ENCODE peak calls at places on chromosome 12, in four cellular contexts. One of them, this sample, is unnamed.

GRCh38 chr12:132065203-132065602 is 78.9 kb downstream of the DDX51 start:
- DNase-seq in HCT116: no peak
- DNase-seq in SK-N-SH: no peak
- DNase-seq in K562: no peak
- DNase-seq in this sample: no peak

GRCh38 chr12:55724226-55724939 is 4.2 kb downstream of the RDH5 start:
- DNase-seq in K562: peak; percentile 51
- DNase-seq in SK-N-SH: peak; percentile 71
- DNase-seq in HCT116: no peak
- DNase-seq in this sample: no peak

GRCh38 chr12:25994252-25994651 is 35.8 kb downstream of the RASSF8 start:
- DNase-seq in K562: no peak
- DNase-seq in SK-N-SH: no peak
- DNase-seq in HCT116: no peak
- DNase-seq in this sample: no peak

GRCh38 chr12:114903394-114903748 is 219.4 kb upstream of the TBX3 start:
- DNase-seq in HCT116: no peak
- DNase-seq in SK-N-SH: no peak
- DNase-seq in K562: no peak
- DNase-seq in this sample: no peak

GRCh38 chr12:69655616-69656336 is 43.3 kb downstream of the BEST3 start:
- DNase-seq in SK-N-SH: no peak
- DNase-seq in K562: no peak
- DNase-seq in HCT116: no peak
- DNase-seq in this sample: no peak

GRCh38 chr12:98828802-98829600 is 183.9 kb downstream of the APAF1 start:
- DNase-seq in HCT116: no peak
- DNase-seq in K562: no peak
- DNase-seq in SK-N-SH: no peak
- DNase-seq in this sample: no peak

GRCh38 chr12:132433641-132434395 is 56.1 kb upstream of the FBRSL1 start:
- DNase-seq in SK-N-SH: peak; percentile 51
- DNase-seq in HCT116: no peak
- DNase-seq in K562: no peak
- DNase-seq in this sample: no peak

GRCh38 chr12:4881665-4882064 is 28.0 kb upstream of the KCNA1 start:
- DNase-seq in HCT116: no peak
- DNase-seq in SK-N-SH: no peak
- DNase-seq in K562: no peak
- DNase-seq in this sample: no peak

GRCh38 chr12:57008113-57008687 is 1.9 kb upstream of the ZBTB39 start:
- DNase-seq in SK-N-SH: peak; percentile 72
- DNase-seq in K562: no peak
- DNase-seq in HCT116: peak; percentile 52
- DNase-seq in this sample: peak; percentile 54

GRCh38 chr12:39490500-39491276 is 47.8 kb upstream of the KIF21A start:
- DNase-seq in HCT116: no peak
- DNase-seq in SK-N-SH: no peak
- DNase-seq in K562: no peak
- DNase-seq in this sample: no peak

GRCh38 chr12:20367731-20368652 is at the start of gene PDE3A:
- DNase-seq in K562: no peak
- DNase-seq in HCT116: peak; percentile 39
- DNase-seq in SK-N-SH: peak; percentile 80
- DNase-seq in this sample: no peak

GRCh38 chr12:118376089-118377004 is at the start of gene SUDS3:
- DNase-seq in SK-N-SH: peak; percentile 90
- DNase-seq in K562: peak; percentile 78
- DNase-seq in HCT116: peak; percentile 67
- DNase-seq in this sample: peak; percentile 83

GRCh38 chr12:33486058-33486457 is 46.4 kb upstream of the SYT10 start:
- DNase-seq in HCT116: no peak
- DNase-seq in K562: no peak
- DNase-seq in SK-N-SH: no peak
- DNase-seq in this sample: no peak

GRCh38 chr12:28222081-28222700 is 31.9 kb downstream of the CCDC91 start:
- DNase-seq in SK-N-SH: no peak
- DNase-seq in K562: no peak
- DNase-seq in HCT116: no peak
- DNase-seq in this sample: no peak

GRCh38 chr12:2390133-2390532 is 337.3 kb downstream of the CACNA1C start:
- DNase-seq in HCT116: no peak
- DNase-seq in K562: no peak
- DNase-seq in SK-N-SH: no peak
- DNase-seq in this sample: no peak

GRCh38 chr12:120346681-120347080 is 19.1 kb upstream of the PLA2G1B start:
- DNase-seq in HCT116: no peak
- DNase-seq in K562: peak; percentile 46
- DNase-seq in SK-N-SH: no peak
- DNase-seq in this sample: no peak

GRCh38 chr12:116975779-116976393 is 65.1 kb downstream of the FBXW8 start:
- DNase-seq in SK-N-SH: no peak
- DNase-seq in HCT116: no peak
- DNase-seq in K562: no peak
- DNase-seq in this sample: no peak

GRCh38 chr12:109734219-109735000 is 20.8 kb downstream of the FAM222A start:
- DNase-seq in SK-N-SH: peak; percentile 62
- DNase-seq in HCT116: no peak
- DNase-seq in K562: no peak
- DNase-seq in this sample: no peak

GRCh38 chr12:26845984-26846383 is 13.0 kb upstream of the ITPR2 start:
- DNase-seq in HCT116: no peak
- DNase-seq in SK-N-SH: peak; percentile 67
- DNase-seq in K562: peak; percentile 56
- DNase-seq in this sample: no peak

GRCh38 chr12:67940780-67941243 is 48.4 kb upstream of the IFNG-AS1 start:
- DNase-seq in HCT116: no peak
- DNase-seq in K562: no peak
- DNase-seq in SK-N-SH: no peak
- DNase-seq in this sample: no peak

GRCh38 chr12:115504241-115504941 is 773.1 kb downstream of the MED13L start:
- DNase-seq in SK-N-SH: no peak
- DNase-seq in K562: no peak
- DNase-seq in HCT116: no peak
- DNase-seq in this sample: no peak

GRCh38 chr12:120238839-120239445 is 26.6 kb downstream of the PXN start:
- DNase-seq in HCT116: no peak
- DNase-seq in K562: no peak
- DNase-seq in SK-N-SH: no peak
- DNase-seq in this sample: no peak

GRCh38 chr12:23140710-23141109 is 515.7 kb downstream of the ETNK1 start:
- DNase-seq in K562: no peak
- DNase-seq in SK-N-SH: no peak
- DNase-seq in HCT116: no peak
- DNase-seq in this sample: no peak

GRCh38 chr12:117762143-117762542 is 206.6 kb downstream of the KSR2 start:
- DNase-seq in HCT116: no peak
- DNase-seq in K562: no peak
- DNase-seq in SK-N-SH: no peak
- DNase-seq in this sample: no peak

GRCh38 chr12:46908236-46908935 is 82.6 kb upstream of the SLC38A4 start:
- DNase-seq in HCT116: no peak
- DNase-seq in K562: no peak
- DNase-seq in SK-N-SH: no peak
- DNase-seq in this sample: no peak

GRCh38 chr12:103462675-103463074 is 33.1 kb downstream of the C12orf42 start:
- DNase-seq in SK-N-SH: no peak
- DNase-seq in K562: no peak
- DNase-seq in HCT116: no peak
- DNase-seq in this sample: no peak

GRCh38 chr12:52454411-52455201 is 2.7 kb upstream of the KRT6B start:
- DNase-seq in K562: no peak
- DNase-seq in SK-N-SH: no peak
- DNase-seq in HCT116: peak; percentile 28
- DNase-seq in this sample: peak; percentile 70

GRCh38 chr12:56387152-56387551 is 24.5 kb upstream of the APOF start:
- DNase-seq in SK-N-SH: no peak
- DNase-seq in HCT116: no peak
- DNase-seq in K562: no peak
- DNase-seq in this sample: no peak

GRCh38 chr12:53044896-53045571 is 4.8 kb upstream of the TNS2 start:
- DNase-seq in SK-N-SH: no peak
- DNase-seq in HCT116: no peak
- DNase-seq in K562: no peak
- DNase-seq in this sample: no peak

GRCh38 chr12:50734409-50735263 is 29.3 kb upstream of the ATF1 start:
- DNase-seq in K562: peak; percentile 26
- DNase-seq in HCT116: peak; percentile 6
- DNase-seq in SK-N-SH: peak; percentile 63
- DNase-seq in this sample: peak; percentile 12

GRCh38 chr12:91105807-91106206 is 5.5 kb downstream of the LUM start:
- DNase-seq in HCT116: no peak
- DNase-seq in SK-N-SH: no peak
- DNase-seq in K562: no peak
- DNase-seq in this sample: no peak

GRCh38 chr12:21989819-21990412 is 48.7 kb upstream of the ABCC9 start:
- DNase-seq in HCT116: peak; percentile 13
- DNase-seq in K562: no peak
- DNase-seq in SK-N-SH: peak; percentile 33
- DNase-seq in this sample: no peak
- TF ChIP-seq SIN3A in HCT116: no peak
- TF ChIP-seq SIN3A in K562: no peak
- TF ChIP-seq SIN3A in SK-N-SH: no peak
- TF ChIP-seq SIN3A in this sample: no peak

GRCh38 chr12:108063192-108063591 is 65.9 kb upstream of the WSCD2 start:
- DNase-seq in HCT116: peak; percentile 35
- DNase-seq in SK-N-SH: no peak
- DNase-seq in K562: peak; percentile 51
- DNase-seq in this sample: peak; percentile 0
- TF ChIP-seq CTCF in HCT116: peak; percentile 65
- TF ChIP-seq CTCF in SK-N-SH: peak; percentile 39
- TF ChIP-seq CTCF in K562: peak; percentile 80
- TF ChIP-seq CTCF in this sample: peak; percentile 50

DNA sequence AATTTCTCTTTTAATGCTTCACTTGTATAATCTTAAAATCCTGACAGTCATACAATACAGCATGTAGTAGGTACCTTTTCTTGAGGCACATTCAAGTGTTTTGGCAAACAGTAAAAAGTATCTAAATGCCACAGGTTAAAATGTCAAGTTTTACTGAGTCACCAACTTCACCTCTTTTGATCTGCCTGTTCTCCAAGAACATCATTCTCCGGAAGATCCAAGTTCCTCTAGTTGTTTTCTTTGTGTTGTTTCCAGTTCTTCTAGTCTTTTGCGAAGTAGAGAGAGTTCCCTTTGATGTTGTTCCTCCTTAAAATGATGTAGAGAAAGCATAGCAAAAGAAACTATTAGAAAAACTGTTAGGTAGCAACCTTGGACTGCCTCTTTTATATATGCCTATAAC is 151.1 kb downstream of the CEP83 start:
- DNase-seq in SK-N-SH: no peak
- DNase-seq in HCT116: no peak
- DNase-seq in K562: no peak
- DNase-seq in this sample: no peak
- H3K36me3 ChIP-seq in SK-N-SH: peaks cover 29% of the 10 kb centered on the region
- H3K36me3 ChIP-seq in HCT116: no peaks in the 10 kb centered on the region
- H3K36me3 ChIP-seq in K562: peaks cover 71% of the 10 kb centered on the region
- H3K36me3 ChIP-seq in this sample: peaks cover 13% of the 10 kb centered on the region

GRCh38 chr12:62860501-62861156 is 74.3 kb downstream of the PPM1H start:
- DNase-seq in HCT116: no peak
- DNase-seq in SK-N-SH: no peak
- DNase-seq in K562: no peak
- DNase-seq in this sample: no peak
- TF ChIP-seq SIN3A in HCT116: no peak
- TF ChIP-seq SIN3A in SK-N-SH: no peak
- TF ChIP-seq SIN3A in K562: no peak
- TF ChIP-seq SIN3A in this sample: no peak

GRCh38 chr12:124784871-124785572 is 78.6 kb downstream of the SCARB1 start:
- DNase-seq in HCT116: no peak
- DNase-seq in SK-N-SH: no peak
- DNase-seq in K562: no peak
- DNase-seq in this sample: no peak
- TF ChIP-seq CTCF in HCT116: no peak
- TF ChIP-seq CTCF in SK-N-SH: no peak
- TF ChIP-seq CTCF in K562: no peak
- TF ChIP-seq CTCF in this sample: no peak

DNA sequence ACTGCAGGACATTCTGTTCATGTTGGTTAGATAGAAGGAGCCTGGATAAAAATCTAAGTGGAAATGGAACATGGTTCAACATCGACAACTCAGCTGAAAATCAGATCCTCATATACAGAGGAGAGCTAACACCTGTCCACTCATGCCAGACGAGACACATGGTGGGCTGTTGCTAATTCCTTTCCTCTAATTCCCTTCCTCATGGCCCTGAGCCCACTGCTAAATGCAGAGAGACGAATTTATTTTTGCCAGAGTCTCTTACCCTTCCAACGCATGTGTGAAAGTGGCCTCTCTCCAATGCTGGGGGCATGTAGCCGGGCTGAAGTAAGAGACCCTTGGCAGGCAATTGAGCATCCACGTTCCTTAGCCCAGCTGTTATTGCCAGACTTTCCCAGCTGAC is 28.8 kb downstream of the CORO1C start:
- DNase-seq in K562: no peak
- DNase-seq in SK-N-SH: no peak
- DNase-seq in HCT116: no peak
- DNase-seq in this sample: no peak
- H3K36me3 ChIP-seq in K562: peaks cover 66% of the 10 kb centered on the region
- H3K36me3 ChIP-seq in SK-N-SH: peaks cover 32% of the 10 kb centered on the region
- H3K36me3 ChIP-seq in HCT116: peaks cover 11% of the 10 kb centered on the region
- H3K36me3 ChIP-seq in this sample: peaks cover 13% of the 10 kb centered on the region

GRCh38 chr12:78966926-78967325 is 102.4 kb downstream of the SYT1 start:
- DNase-seq in K562: no peak
- DNase-seq in HCT116: no peak
- DNase-seq in SK-N-SH: no peak
- DNase-seq in this sample: no peak

GRCh38 chr12:78961171-78961570 is 96.6 kb downstream of the SYT1 start:
- DNase-seq in K562: no peak
- DNase-seq in SK-N-SH: no peak
- DNase-seq in HCT116: no peak
- DNase-seq in this sample: no peak

GRCh38 chr12:78966062-78966461 is 101.5 kb downstream of the SYT1 start:
- DNase-seq in SK-N-SH: no peak
- DNase-seq in HCT116: no peak
- DNase-seq in K562: no peak
- DNase-seq in this sample: no peak

GRCh38 chr12:78964521-78964920 is 99.9 kb downstream of the SYT1 start:
- DNase-seq in SK-N-SH: no peak
- DNase-seq in K562: no peak
- DNase-seq in HCT116: no peak
- DNase-seq in this sample: no peak

GRCh38 chr12:78963439-78964222 is 99.1 kb downstream of the SYT1 start:
- DNase-seq in SK-N-SH: no peak
- DNase-seq in K562: no peak
- DNase-seq in HCT116: peak; percentile 33
- DNase-seq in this sample: peak; percentile 15
- TF ChIP-seq SIN3A in SK-N-SH: no peak
- TF ChIP-seq SIN3A in K562: no peak
- TF ChIP-seq SIN3A in HCT116: no peak
- TF ChIP-seq SIN3A in this sample: no peak

GRCh38 chr12:104877107-104877705 is 80.9 kb downstream of the SLC41A2 start:
- DNase-seq in HCT116: no peak
- DNase-seq in SK-N-SH: peak; percentile 51
- DNase-seq in K562: no peak
- DNase-seq in this sample: no peak
- TF ChIP-seq CTCF in HCT116: peak; percentile 79
- TF ChIP-seq CTCF in SK-N-SH: peak; percentile 87
- TF ChIP-seq CTCF in K562: peak; percentile 50
- TF ChIP-seq CTCF in this sample: peak; percentile 59